ENCODE peak calls at places on chromosome 4, in five cellular contexts. D is GM12878, M is HepG2, V is K562, C is H1. A is an unnamed sample.

GRCh38 chr4:132101526-132101925 is 1047.6 kb upstream of the PCDH10 start:
- DNase-seq in D (no peak), M (no peak), V (no peak), C (no peak), A (no peak)

GRCh38 chr4:6720202-6720699 is 4.3 kb downstream of the BLOC1S4 start:
- DNase-seq in D (no peak), M (peak; percentile 62), V (peak; percentile 90), C (peak; percentile 98), A (peak; percentile 43)

GRCh38 chr4:31657859-31658258 is 937.7 kb downstream of the PCDH7 start:
- DNase-seq in D (no peak), M (no peak), V (no peak), C (no peak), A (no peak)

GRCh38 chr4:107719211-107719926 is 665 bp downstream of the PAPSS1 start:
- DNase-seq in D (no peak), M (peak; percentile 77), V (peak; percentile 13), C (no peak), A (no peak)

GRCh38 chr4:103018391-103019318 is 850 bp downstream of the SLC9B1 start:
- DNase-seq in D (no peak), M (peak; percentile 7), V (peak; percentile 40), C (no peak), A (peak; percentile 26)

GRCh38 chr4:125735107-125735506 is 420.4 kb downstream of the FAT4 start:
- DNase-seq in D (no peak), M (peak; percentile 33), V (no peak), C (no peak), A (no peak)

GRCh38 chr4:47526281-47526680 is 41.2 kb downstream of the ATP10D start:
- DNase-seq in D (no peak), M (no peak), V (no peak), C (no peak), A (no peak)

GRCh38 chr4:39970559-39971270 is 7.0 kb downstream of the PDS5A start:
- DNase-seq in D (no peak), M (peak; percentile 48), V (peak; percentile 18), C (no peak), A (peak; percentile 36)

GRCh38 chr4:71709961-71710360 is 73.9 kb downstream of the GC start:
- DNase-seq in D (no peak), M (no peak), V (peak; percentile 5), C (no peak), A (no peak)

GRCh38 chr4:105191621-105192210 is 45.0 kb downstream of the TET2 start:
- DNase-seq in D (peak; percentile 81), M (no peak), V (no peak), C (no peak), A (no peak)

GRCh38 chr4:38753021-38753806 is 29.6 kb downstream of the TLR10 start:
- DNase-seq in D (no peak), M (peak; percentile 38), V (peak; percentile 17), C (peak; percentile 68), A (peak; percentile 81)

GRCh38 chr4:114980932-114981693 is 132.3 kb downstream of the NDST4 start:
- DNase-seq in D (no peak), M (no peak), V (no peak), C (no peak), A (no peak)

GRCh38 chr4:99807666-99808065 is 9.0 kb upstream of the DAPP1 start:
- DNase-seq in D (no peak), M (no peak), V (no peak), C (no peak), A (no peak)

GRCh38 chr4:4857809-4858508 is 1.5 kb upstream of the MSX1 start:
- DNase-seq in D (no peak), M (no peak), V (no peak), C (no peak), A (no peak)

GRCh38 chr4:85842540-85842939 is 367.6 kb downstream of the ARHGAP24 start:
- DNase-seq in D (no peak), M (no peak), V (no peak), C (no peak), A (no peak)

GRCh38 chr4:7298601-7299000 is 106.3 kb downstream of the SORCS2 start:
- DNase-seq in D (no peak), M (no peak), V (no peak), C (no peak), A (no peak)

GRCh38 chr4:67907650-67908049 is 23.8 kb upstream of the TMPRSS11D start:
- DNase-seq in D (no peak), M (no peak), V (no peak), C (no peak), A (no peak)

GRCh38 chr4:183628189-183628588 is 30.8 kb downstream of the RWDD4 start:
- DNase-seq in D (no peak), M (no peak), V (no peak), C (no peak), A (no peak)

GRCh38 chr4:102761478-102761790 is 666 bp upstream of the MANBA start:
- DNase-seq in D (no peak), M (peak; percentile 17), V (no peak), C (no peak), A (no peak)

GRCh38 chr4:1290165-1290977 is 680 bp downstream of the MAEA start:
- DNase-seq in D (no peak), M (no peak), V (peak; percentile 41), C (no peak), A (no peak)

GRCh38 chr4:38958453-38958852 is 73.8 kb downstream of the TMEM156 start:
- DNase-seq in D (no peak), M (no peak), V (no peak), C (no peak), A (no peak)

GRCh38 chr4:56505269-56506109 is at the start of gene ARL9:
- DNase-seq in D (no peak), M (no peak), V (no peak), C (peak; percentile 79), A (no peak)

GRCh38 chr4:2356123-2357069 is 62.0 kb downstream of the ZFYVE28 start:
- DNase-seq in D (no peak), M (no peak), V (no peak), C (no peak), A (no peak)

GRCh38 chr4:84733343-84734033 is 150.6 kb downstream of the CDS1 start:
- DNase-seq in D (no peak), M (no peak), V (no peak), C (no peak), A (no peak)

GRCh38 chr4:128880662-128881061 is 71.2 kb downstream of the JADE1 start:
- DNase-seq in D (no peak), M (no peak), V (no peak), C (no peak), A (no peak)

GRCh38 chr4:55075376-55075775 is 50.0 kb downstream of the KDR start:
- DNase-seq in D (no peak), M (no peak), V (no peak), C (no peak), A (no peak)

GRCh38 chr4:133866328-133866699 is 335.3 kb downstream of the PABPC4L start:
- DNase-seq in D (no peak), M (no peak), V (no peak), C (no peak), A (no peak)

GRCh38 chr4:4524364-4524763 is 17.5 kb downstream of the STX18 start:
- DNase-seq in D (peak; percentile 76), M (no peak), V (no peak), C (no peak), A (no peak)

GRCh38 chr4:43163101-43163792 is 270.7 kb downstream of the GRXCR1 start:
- DNase-seq in D (no peak), M (no peak), V (no peak), C (no peak), A (no peak)
- TF ChIP-seq YY1 in D (no peak), M (no peak), V (no peak), C (no peak), A (no peak)

GRCh38 chr4:20698820-20699219 is 1.4 kb upstream of the PACRGL start:
- DNase-seq in D (no peak), M (no peak), V (peak; percentile 62), C (no peak), A (no peak)

GRCh38 chr4:20696815-20697214 is 3.4 kb upstream of the PACRGL start:
- DNase-seq in D (no peak), M (no peak), V (no peak), C (no peak), A (no peak)

GRCh38 chr4:20698382-20698781 is 1.9 kb upstream of the PACRGL start:
- DNase-seq in D (no peak), M (no peak), V (peak; percentile 9), C (no peak), A (no peak)

GRCh38 chr4:20700007-20700761 is at the start of gene PACRGL:
- DNase-seq in D (peak; percentile 50), M (peak; percentile 91), V (peak; percentile 88), C (peak; percentile 94), A (peak; percentile 88)
- TF ChIP-seq POLR2A in D (peak; percentile 82), M (peak; percentile 66), V (peak; percentile 77), C (peak; percentile 66), A (peak; percentile 67)

GRCh38 chr4:181595711-181596110 is 647.5 kb upstream of the TENM3 start:
- DNase-seq in D (no peak), M (no peak), V (no peak), C (no peak), A (no peak)
- TF ChIP-seq YY1 in D (no peak), M (no peak), V (no peak), C (no peak), A (no peak)

DNA sequence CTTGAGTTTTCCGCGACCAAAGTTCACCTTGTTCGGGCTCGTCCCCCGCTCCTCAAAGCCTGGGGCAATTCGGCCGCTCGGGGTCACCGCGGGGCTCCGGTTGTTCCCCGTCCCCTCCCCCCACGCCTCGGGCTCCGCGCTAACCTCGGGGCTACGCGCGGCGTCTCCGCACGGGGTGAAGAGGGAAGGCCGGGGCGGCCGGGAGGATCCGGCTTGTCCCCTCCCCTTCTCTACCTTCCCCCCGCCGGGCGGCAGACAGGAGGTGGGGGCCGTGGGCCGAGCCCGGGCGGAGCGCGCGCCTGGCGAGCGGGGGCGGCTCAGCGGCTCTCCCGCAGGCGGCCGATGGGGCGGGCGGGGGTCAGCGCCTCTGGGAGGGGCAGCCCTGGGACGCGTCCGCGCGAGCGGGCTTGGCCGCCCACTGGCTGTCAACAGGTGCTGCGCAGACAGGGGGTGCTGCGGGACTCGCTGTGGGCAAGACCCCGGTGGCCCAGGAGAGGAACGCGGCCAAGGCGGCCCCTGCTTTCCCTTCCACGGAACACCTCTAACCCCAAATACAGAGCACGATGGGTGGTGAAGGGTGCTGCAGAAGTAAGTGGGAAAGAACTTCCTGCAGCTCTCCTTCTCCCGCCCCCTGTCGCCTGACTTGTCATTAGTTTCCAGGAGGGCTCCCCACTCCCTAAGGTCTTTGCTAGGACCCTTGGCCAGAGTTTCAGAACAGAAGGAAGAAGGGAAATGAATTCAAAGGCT is at the start of gene PDGFC:
- DNase-seq in D (no peak), M (peak; percentile 63), V (peak; percentile 8), C (peak; percentile 87), A (no peak)
- TF ChIP-seq POLR2A in D (no peak), M (peak; percentile 23), V (no peak), C (no peak), A (peak; percentile 12)